ENCODE peak calls at places on chromosomes 7 and 10, in eight cellular contexts. T, L, B, R, F, W, M and X are unnamed samples.

GRCh38 chr7:156892086-156892800 is 740 bp downstream of the LMBR1 start:
- DNase-seq in F (peak; percentile 34), B (peak; percentile 28), T (no peak), L (peak; percentile 63), W (peak; percentile 74), M (peak; percentile 59), R (no peak), X (no peak)

GRCh38 chr10:12111528-12111927 is 17.9 kb upstream of the SEC61A2 start:
- DNase-seq in T (no peak), B (no peak), L (no peak), R (no peak), M (no peak), W (no peak), F (no peak), X (no peak)

GRCh38 chr10:132386419-132386831 is 10.6 kb upstream of the PWWP2B start:
- DNase-seq in B (no peak), M (no peak), W (no peak), F (no peak), T (no peak), R (no peak), L (peak; percentile 3), X (no peak)

GRCh38 chr7:42876182-42877068 is 35.4 kb downstream of the C7orf25 start:
- DNase-seq in R (peak; percentile 57), M (peak; percentile 66), T (no peak), W (peak; percentile 59), L (peak; percentile 21), F (no peak), B (peak; percentile 79), X (peak; percentile 30)

GRCh38 chr7:98831641-98832221 is 38.1 kb downstream of the TMEM130 start:
- DNase-seq in R (no peak), B (no peak), T (no peak), M (no peak), W (peak; percentile 38), L (no peak), F (peak; percentile 31), X (no peak)

GRCh38 chr10:92222603-92223275 is 68.1 kb downstream of the CPEB3 start:
- DNase-seq in W (no peak), F (peak; percentile 78), B (peak; percentile 78), R (peak; percentile 34), L (no peak), T (no peak), M (no peak), X (peak; percentile 27)

GRCh38 chr10:84308481-84309304 is 19.7 kb upstream of the CCSER2 start:
- DNase-seq in W (peak; percentile 72), R (peak; percentile 66), L (peak; percentile 12), F (peak; percentile 60), B (no peak), T (no peak), M (peak; percentile 26), X (peak; percentile 83)

GRCh38 chr10:23702977-23703414 is 264.1 kb downstream of the OTUD1 start:
- DNase-seq in T (no peak), B (peak; percentile 41), L (peak; percentile 43), F (peak; percentile 35), M (peak; percentile 47), W (peak; percentile 50), R (peak; percentile 47), X (peak; percentile 23)

GRCh38 chr7:93148135-93148534 is at the start of gene SAMD9L:
- DNase-seq in M (no peak), T (no peak), L (no peak), B (peak; percentile 26), W (no peak), F (no peak), R (peak; percentile 8), X (no peak)

GRCh38 chr7:50207682-50208255 is 96.7 kb upstream of the IKZF1 start:
- DNase-seq in L (no peak), B (no peak), M (no peak), T (peak; percentile 67), R (no peak), F (no peak), W (no peak), X (no peak)

GRCh38 chr7:117157121-117157870 is 165.6 kb downstream of the WNT2 start:
- DNase-seq in R (peak; percentile 92), T (no peak), W (peak; percentile 34), F (peak; percentile 48), M (peak; percentile 79), B (peak; percentile 95), L (no peak), X (peak; percentile 76)

GRCh38 chr7:139745330-139746143 is 32.3 kb downstream of the HIPK2 start:
- DNase-seq in M (no peak), B (peak; percentile 21), T (peak; percentile 83), R (no peak), L (no peak), W (no peak), F (peak; percentile 26), X (no peak)

GRCh38 chr10:129850790-129851189 is 113.3 kb downstream of the EBF3 start:
- DNase-seq in F (no peak), T (no peak), L (no peak), M (no peak), R (no peak), W (no peak), B (no peak), X (no peak)

GRCh38 chr7:105015631-105015965 is 1.6 kb downstream of the KMT2E start:
- DNase-seq in L (peak; percentile 19), R (no peak), W (no peak), B (no peak), F (peak; percentile 33), M (peak; percentile 29), T (no peak), X (no peak)

GRCh38 chr10:71726673-71727428 is 7.3 kb upstream of the C10orf105 start:
- DNase-seq in T (no peak), L (peak; percentile 38), F (no peak), R (no peak), W (no peak), M (peak; percentile 42), B (no peak), X (no peak)

GRCh38 chr7:45215611-45216062 is 58.0 kb downstream of the RAMP3 start:
- DNase-seq in W (no peak), T (peak; percentile 65), F (no peak), M (no peak), B (no peak), L (no peak), R (no peak), X (no peak)

GRCh38 chr10:26566525-26567348 is 128.6 kb downstream of the APBB1IP start:
- DNase-seq in W (no peak), F (no peak), L (no peak), M (peak; percentile 6), B (no peak), R (no peak), T (no peak), X (no peak)

GRCh38 chr7:131106681-131107342 is 220.9 kb upstream of the MKLN1 start:
- DNase-seq in B (peak; percentile 24), W (peak; percentile 65), L (peak; percentile 77), R (no peak), F (peak; percentile 54), T (peak; percentile 90), M (peak; percentile 65), X (peak; percentile 48)

GRCh38 chr10:88538038-88538437 is 45.1 kb downstream of the RNLS start:
- DNase-seq in M (no peak), R (peak; percentile 93), L (no peak), B (peak; percentile 21), F (no peak), T (no peak), W (no peak), X (no peak)